ENCODE peak calls at places on chromosomes 2 and 18, in ten cellular contexts. M is KG1; Y is Right ventricle myocardium superior; C is stimulated activated CD4-positive, alpha-beta T cell treated with anti-CD3 and anti-CD28 coated beads, TNF-alpha, amount 100 ng/mL, for 24 hours; S is AG08396; B is sciatic nerve; U is T-cell; A is MV-4-11; Z is activated CD8-positive, alpha-beta T cell treated with anti-CD3 and anti-CD28 coated beads for 36 hours; H is glutamatergic neuron. J is an unnamed sample.

GRCh38 chr2:225270053-225270452 is 129.5 kb upstream of the NYAP2 start:
- DNase-seq in M (no peak), Y (no peak), C (no peak), S (no peak), B (no peak), U (no peak), A (no peak), Z (no peak), H (no peak), J (peak; percentile 26)

GRCh38 chr2:151630372-151630771 is 103.9 kb downstream of the NEB start:
- DNase-seq in M (no peak), Y (no peak), C (no peak), S (no peak), B (no peak), U (no peak), A (no peak), Z (no peak), H (no peak), J (no peak)

GRCh38 chr2:165113414-165113813 is 90.4 kb downstream of the SCN3A start:
- DNase-seq in M (no peak), Y (no peak), C (no peak), S (no peak), B (no peak), U (no peak), A (no peak), Z (no peak), H (no peak), J (no peak)

GRCh38 chr2:215594766-215595165 is 158.9 kb upstream of the FN1 start:
- DNase-seq in M (no peak), Y (no peak), C (no peak), S (no peak), B (no peak), U (no peak), A (no peak), Z (no peak), H (no peak), J (no peak)

GRCh38 chr2:122136071-122136470 is 380.6 kb downstream of the TSN start:
- DNase-seq in M (no peak), Y (no peak), C (no peak), S (no peak), B (no peak), U (no peak), A (peak; percentile 9), Z (peak; percentile 8), H (no peak), J (no peak)

GRCh38 chr2:226423498-226423960 is 376.1 kb downstream of the IRS1 start:
- DNase-seq in M (peak; percentile 6), Y (no peak), C (peak; percentile 52), S (no peak), B (peak; percentile 53), U (peak; percentile 19), A (peak; percentile 86), Z (peak; percentile 63), H (peak; percentile 17), J (peak; percentile 20)

GRCh38 chr2:23486676-23487075 is 101.7 kb downstream of the KLHL29 start:
- DNase-seq in M (no peak), Y (peak; percentile 73), C (no peak), S (no peak), B (peak; percentile 79), U (no peak), A (no peak), Z (no peak), H (no peak), J (no peak)

GRCh38 chr2:186059096-186059495 is 320.5 kb downstream of the FSIP2 start:
- DNase-seq in M (no peak), Y (no peak), C (no peak), S (no peak), B (no peak), U (no peak), A (no peak), Z (no peak), H (no peak), J (no peak)

GRCh38 chr2:241099246-241099645 is 2.8 kb downstream of the MTERF4 start:
- DNase-seq in M (no peak), Y (no peak), C (no peak), S (no peak), B (no peak), U (no peak), A (no peak), Z (no peak), H (no peak), J (no peak)

GRCh38 chr2:17442334-17442733 is 75.9 kb downstream of the RAD51AP2 start:
- DNase-seq in M (no peak), Y (no peak), C (no peak), S (no peak), B (no peak), U (no peak), A (no peak), Z (no peak), H (no peak), J (no peak)

GRCh38 chr2:70094171-70094977 is 7.1 kb downstream of the PCBP1 start:
- DNase-seq in M (no peak), Y (no peak), C (no peak), S (no peak), B (no peak), U (no peak), A (peak; percentile 20), Z (peak; percentile 60), H (no peak), J (no peak)

GRCh38 chr2:2107627-2108026 is 223.4 kb downstream of the MYT1L start:
- DNase-seq in M (no peak), Y (no peak), C (no peak), S (no peak), B (no peak), U (no peak), A (no peak), Z (no peak), H (no peak), J (no peak)

GRCh38 chr2:31331156-31331555 is 83.4 kb downstream of the XDH start:
- DNase-seq in M (no peak), Y (no peak), C (no peak), S (no peak), B (no peak), U (no peak), A (no peak), Z (no peak), H (no peak), J (peak; percentile 54)

GRCh38 chr2:235935773-235936172 is 232.4 kb downstream of the GBX2 start:
- DNase-seq in M (no peak), Y (no peak), C (no peak), S (no peak), B (no peak), U (no peak), A (no peak), Z (no peak), H (no peak), J (no peak)

GRCh38 chr2:46411245-46411641 is 68.1 kb upstream of the TMEM247 start:
- DNase-seq in M (no peak), Y (no peak), C (no peak), S (no peak), B (no peak), U (no peak), A (no peak), Z (no peak), H (no peak), J (no peak)

GRCh38 chr2:64854773-64855237 is 134.4 kb upstream of the SLC1A4 start:
- DNase-seq in M (no peak), Y (peak; percentile 51), C (no peak), S (peak; percentile 47), B (no peak), U (no peak), A (peak; percentile 86), Z (no peak), H (no peak), J (no peak)

GRCh38 chr2:45275235-45275805 is 266.1 kb upstream of the SIX2 start:
- DNase-seq in M (no peak), Y (no peak), C (no peak), S (peak; percentile 43), B (no peak), U (no peak), A (no peak), Z (no peak), H (no peak), J (no peak)

GRCh38 chr18:45399146-45399545 is 216.1 kb upstream of the SLC14A2 start:
- DNase-seq in M (no peak), Y (no peak), C (no peak), S (no peak), B (no peak), U (no peak), A (no peak), Z (no peak), H (no peak), J (no peak)

GRCh38 chr18:36460324-36460850 is 162.9 kb downstream of the FHOD3 start:
- DNase-seq in M (no peak), Y (no peak), C (no peak), S (no peak), B (no peak), U (no peak), A (no peak), Z (no peak), H (no peak), J (no peak)

GRCh38 chr2:44100351-44100750 is 68.3 kb upstream of the PPM1B start:
- DNase-seq in M (no peak), Y (peak; percentile 67), C (no peak), S (peak; percentile 85), B (peak; percentile 66), U (no peak), A (peak; percentile 99), Z (no peak), H (no peak), J (no peak)

GRCh38 chr2:84959494-84960156 is 11.3 kb upstream of the KCMF1 start:
- DNase-seq in M (no peak), Y (no peak), C (no peak), S (no peak), B (no peak), U (no peak), A (peak; percentile 33), Z (no peak), H (no peak), J (no peak)

GRCh38 chr2:17709897-17710296 is 43.7 kb downstream of the SMC6 start:
- DNase-seq in M (no peak), Y (no peak), C (no peak), S (no peak), B (no peak), U (no peak), A (no peak), Z (no peak), H (no peak), J (no peak)

GRCh38 chr2:135783416-135783815 is 41.8 kb downstream of the UBXN4 start:
- DNase-seq in M (no peak), Y (no peak), C (no peak), S (no peak), B (no peak), U (no peak), A (no peak), Z (no peak), H (no peak), J (no peak)

J was measured in B cell.